ENCODE peak calls at places on chromosomes 1 and 21, in ten cellular contexts. K is CD4-positive, CD25-positive, alpha-beta regulatory T cell; S is type B pancreatic cell; A is HS-27A; U is T-helper 2 cell; R is heart right ventricle; L is stimulated activated CD8-positive, alpha-beta memory T cell treated with anti-CD3 and anti-CD28 coated beads, Interleukin-2, amount 100 ng/mL, for 48 hours; N is Peyer's patch; V is right cardiac atrium; B is AG08396. E is an unnamed sample.

GRCh38 chr1:53331446-53332187 is 3.7 kb upstream of the LRP8 start:
- DNase-seq in K (no peak), U (no peak), B (no peak), L (no peak), R (no peak), A (no peak), S (peak), N (no peak), V (no peak), E (no peak)

GRCh38 chr1:46757256-46757955 is 38.5 kb upstream of the EFCAB14 start:
- DNase-seq in A (no peak), U (no peak), L (no peak), S (no peak), V (no peak), B (no peak), N (no peak), R (no peak), K (no peak), E (peak)

GRCh38 chr1:92879316-92879968 is 47.6 kb downstream of the RPL5 start:
- DNase-seq in L (no peak), B (no peak), N (no peak), U (no peak), V (no peak), K (no peak), R (no peak), A (no peak), S (no peak), E (no peak)

GRCh38 chr1:20903452-20903851 is 116.3 kb upstream of the HP1BP3 start:
- DNase-seq in L (no peak), K (peak), A (no peak), B (peak), V (no peak), R (no peak), U (no peak), N (no peak), S (no peak), E (no peak)

GRCh38 chr1:20124451-20125057 is 5.2 kb upstream of the PLA2G2D start:
- DNase-seq in U (no peak), K (no peak), L (no peak), A (peak), B (peak), S (no peak), V (no peak), N (no peak), R (no peak), E (no peak)

GRCh38 chr1:58858344-58858673 is 74.5 kb upstream of the JUN start:
- DNase-seq in U (no peak), A (no peak), N (peak), S (no peak), B (no peak), V (no peak), R (no peak), K (peak), L (no peak), E (peak)

GRCh38 chr21:46498335-46499050 is 39.8 kb downstream of the DIP2A start:
- DNase-seq in B (no peak), S (no peak), A (no peak), U (no peak), V (no peak), R (no peak), L (no peak), K (no peak), N (no peak), E (no peak)

GRCh38 chr1:112849967-112850641 is 105.9 kb downstream of the SLC16A1 start:
- DNase-seq in V (no peak), S (no peak), N (no peak), K (no peak), A (no peak), B (no peak), U (no peak), R (no peak), L (no peak), E (no peak)

GRCh38 chr1:12177999-12178441 is 11.2 kb downstream of the TNFRSF1B start:
- DNase-seq in N (peak), U (peak), V (peak), K (peak), R (peak), L (peak), B (peak), A (no peak), S (no peak), E (peak)

GRCh38 chr1:160219062-160219929 is 14.1 kb downstream of the PEA15 start:
- DNase-seq in B (peak), N (no peak), K (no peak), V (peak), A (peak), S (no peak), R (no peak), U (no peak), L (no peak), E (peak)

GRCh38 chr21:40846057-40846456 is 901 bp downstream of the DSCAM start:
- DNase-seq in K (no peak), V (no peak), L (no peak), A (no peak), R (no peak), U (no peak), S (no peak), B (no peak), N (no peak), E (no peak)

GRCh38 chr1:6197746-6198427 is 1.5 kb downstream of the RPL22 start:
- DNase-seq in N (no peak), V (no peak), K (no peak), U (no peak), B (peak), R (no peak), S (no peak), L (no peak), A (no peak), E (no peak)

GRCh38 chr1:244346972-244347618 is 104.6 kb downstream of the ADSS2 start:
- DNase-seq in V (no peak), B (no peak), U (no peak), L (no peak), K (no peak), N (no peak), R (no peak), A (no peak), S (no peak), E (no peak)

GRCh38 chr1:208455821-208456220 is 211.6 kb upstream of the PLXNA2 start:
- DNase-seq in V (no peak), R (no peak), L (no peak), U (no peak), K (no peak), A (no peak), N (no peak), B (peak), S (no peak), E (no peak)

GRCh38 chr1:162230096-162230495 is 146.6 kb downstream of the SPATA46 start:
- DNase-seq in A (no peak), S (no peak), B (no peak), R (no peak), L (no peak), K (no peak), U (no peak), V (peak), N (no peak), E (peak)

E was measured in iPS-NIHi11.